ENCODE peak calls at places on chromosomes 12 and 14, in six cellular contexts. One of them, this sample, is unnamed.

GRCh38 chr14:81303258-81303935 is 82.6 kb upstream of the GTF2A1 start:
- DNase-seq in lower lobe of right lung: peak
- DNase-seq in ACHN: no peak
- DNase-seq in CD4-positive, CD25-positive, alpha-beta regulatory T cell: peak
- DNase-seq in AG08396: no peak
- DNase-seq in GM23248: no peak
- DNase-seq in this sample: peak

GRCh38 chr14:79641371-79641770 is 569.9 kb downstream of the DIO2 start:
- DNase-seq in ACHN: no peak
- DNase-seq in lower lobe of right lung: no peak
- DNase-seq in AG08396: no peak
- DNase-seq in GM23248: no peak
- DNase-seq in CD4-positive, CD25-positive, alpha-beta regulatory T cell: no peak
- DNase-seq in this sample: no peak

GRCh38 chr12:34398706-34399630 is 376.7 kb downstream of the ALG10 start:
- DNase-seq in ACHN: no peak
- DNase-seq in CD4-positive, CD25-positive, alpha-beta regulatory T cell: no peak
- DNase-seq in lower lobe of right lung: peak
- DNase-seq in GM23248: no peak
- DNase-seq in AG08396: peak
- DNase-seq in this sample: no peak

GRCh38 chr12:63319386-63319785 is 168.4 kb upstream of the AVPR1A start:
- DNase-seq in CD4-positive, CD25-positive, alpha-beta regulatory T cell: no peak
- DNase-seq in GM23248: peak
- DNase-seq in AG08396: no peak
- DNase-seq in lower lobe of right lung: no peak
- DNase-seq in ACHN: peak
- DNase-seq in this sample: no peak

GRCh38 chr14:90421001-90421580 is 24.3 kb downstream of the CALM1 start:
- DNase-seq in GM23248: no peak
- DNase-seq in ACHN: no peak
- DNase-seq in AG08396: no peak
- DNase-seq in lower lobe of right lung: no peak
- DNase-seq in CD4-positive, CD25-positive, alpha-beta regulatory T cell: no peak
- DNase-seq in this sample: no peak

GRCh38 chr12:85191-85666 is 18.7 kb downstream of the IQSEC3 start:
- DNase-seq in CD4-positive, CD25-positive, alpha-beta regulatory T cell: no peak
- DNase-seq in AG08396: no peak
- DNase-seq in ACHN: no peak
- DNase-seq in GM23248: no peak
- DNase-seq in lower lobe of right lung: no peak
- DNase-seq in this sample: no peak

GRCh38 chr14:77083082-77083481 is 15.0 kb upstream of the CIPC start:
- DNase-seq in CD4-positive, CD25-positive, alpha-beta regulatory T cell: no peak
- DNase-seq in lower lobe of right lung: no peak
- DNase-seq in GM23248: no peak
- DNase-seq in AG08396: no peak
- DNase-seq in ACHN: no peak
- DNase-seq in this sample: no peak

GRCh38 chr14:45679852-45680251 is 426.9 kb upstream of the MIS18BP1 start:
- DNase-seq in ACHN: peak
- DNase-seq in AG08396: peak
- DNase-seq in GM23248: peak
- DNase-seq in lower lobe of right lung: no peak
- DNase-seq in CD4-positive, CD25-positive, alpha-beta regulatory T cell: no peak
- DNase-seq in this sample: peak